ENCODE peak calls at places on chromosomes 11 and 22, in nine cellular contexts. M is BJ, G is MCF 10A, L is body of pancreas, V is Right ventricle myocardium superior, I is RWPE2, Q is EH, Z is mesothelial cell of epicardium, K is GM12865. W is an unnamed sample.

GRCh38 chr11:79236541-79236971 is 204.3 kb downstream of the TENM4 start:
- DNase-seq in M (peak), G (peak), L (no peak), V (no peak), I (no peak), Q (peak), Z (no peak), K (no peak), W (no peak)

GRCh38 chr11:134654161-134654915 is 242.3 kb upstream of the B3GAT1 start:
- DNase-seq in M (no peak), G (no peak), L (no peak), V (no peak), I (no peak), Q (no peak), Z (no peak), K (no peak), W (no peak)

GRCh38 chr11:76161261-76161961 is 44.9 kb downstream of the WNT11 start:
- DNase-seq in M (no peak), G (no peak), L (no peak), V (peak), I (no peak), Q (peak), Z (no peak), K (no peak), W (no peak)

GRCh38 chr22:28025866-28026575 is 107.0 kb upstream of the PITPNB start:
- DNase-seq in M (no peak), G (no peak), L (no peak), V (no peak), I (no peak), Q (no peak), Z (no peak), K (no peak), W (no peak)

GRCh38 chr11:64226507-64227051 is 505 bp downstream of the NUDT22 start:
- DNase-seq in M (no peak), G (no peak), L (peak), V (peak), I (no peak), Q (peak), Z (no peak), K (peak), W (peak)

GRCh38 chr11:7688238-7688826 is 15.0 kb upstream of the CYB5R2 start:
- DNase-seq in M (no peak), G (peak), L (no peak), V (no peak), I (no peak), Q (peak), Z (no peak), K (peak), W (no peak)

GRCh38 chr11:78708388-78708787 is 133.7 kb upstream of the NARS2 start:
- DNase-seq in M (no peak), G (peak), L (no peak), V (no peak), I (no peak), Q (peak), Z (no peak), K (no peak), W (no peak)

GRCh38 chr22:46054091-46054877 is 77.3 kb upstream of the WNT7B start:
- DNase-seq in M (no peak), G (peak), L (peak), V (peak), I (peak), Q (peak), Z (no peak), K (no peak), W (peak)

GRCh38 chr11:27296406-27296994 is 66.5 kb downstream of the CCDC34 start:
- DNase-seq in M (no peak), G (peak), L (peak), V (no peak), I (no peak), Q (peak), Z (no peak), K (peak), W (peak)

GRCh38 chr22:26892401-26893033 is 235.1 kb downstream of the MIAT start:
- DNase-seq in M (no peak), G (peak), L (peak), V (no peak), I (no peak), Q (peak), Z (no peak), K (no peak), W (peak)

GRCh38 chr11:13781153-13781552 is 112.7 kb downstream of the FAR1 start:
- DNase-seq in M (no peak), G (peak), L (no peak), V (no peak), I (no peak), Q (no peak), Z (no peak), K (peak), W (no peak)

GRCh38 chr22:39524089-39524752 is 3.9 kb downstream of the ATF4 start:
- DNase-seq in M (no peak), G (no peak), L (no peak), V (no peak), I (no peak), Q (peak), Z (no peak), K (peak), W (no peak)

GRCh38 chr11:39374963-39375698 is 2084.3 kb downstream of the LRRC4C start:
- DNase-seq in M (no peak), G (peak), L (no peak), V (no peak), I (no peak), Q (no peak), Z (no peak), K (peak), W (no peak)

GRCh38 chr22:44865193-44866057 is 113.0 kb downstream of the ARHGAP8 start:
- DNase-seq in M (no peak), G (no peak), L (no peak), V (no peak), I (no peak), Q (no peak), Z (no peak), K (no peak), W (no peak)

GRCh38 chr22:44329179-44329796 is 16.5 kb upstream of the SHISAL1 start:
- DNase-seq in M (no peak), G (no peak), L (no peak), V (no peak), I (no peak), Q (peak), Z (no peak), K (peak), W (no peak)